ENCODE peak calls at places on chromosomes 3 and 15, in five cellular contexts. T is mesenchymal stem cell; P is activated T-cell treated with anti-CD3 and anti-CD28 coated beads for 1 hour; X is HFFc6; M is activated naive CD4-positive, alpha-beta T cell treated with anti-CD3 and anti-CD28 coated beads, Interleukin-2, amount 10 ng/mL, durations not matched to agents 7 days and 5 days. B is an unnamed sample.

GRCh38 chr3:108388136-108389132 is 92.1 kb downstream of the HHLA2 start:
- DNase-seq in T (no peak), M (no peak), X (no peak), P (no peak), B (no peak)

GRCh38 chr15:23857028-23857641 is 170.0 kb upstream of the NDN start:
- DNase-seq in P (no peak), X (no peak), T (peak; percentile 43), M (no peak), B (no peak)

GRCh38 chr15:47439870-47440155 is 277.5 kb upstream of the SEMA6D start:
- DNase-seq in T (no peak), M (no peak), P (no peak), X (no peak), B (no peak)

GRCh38 chr3:177370396-177370795 is 173.1 kb upstream of the TBL1XR1 start:
- DNase-seq in X (no peak), T (no peak), P (no peak), M (no peak), B (no peak)

GRCh38 chr15:52678468-52679231 is 538 bp downstream of the ATOSA start:
- DNase-seq in P (peak; percentile 49), M (peak; percentile 84), X (peak; percentile 60), T (peak; percentile 77), B (no peak)

GRCh38 chr3:79521221-79521848 is 246.5 kb downstream of the ROBO1 start:
- DNase-seq in T (peak; percentile 40), X (peak; percentile 20), P (no peak), M (no peak), B (no peak)

GRCh38 chr15:90871716-90872480 is 3.5 kb downstream of the FURIN start:
- DNase-seq in P (no peak), M (peak; percentile 50), T (peak; percentile 29), X (no peak), B (no peak)

GRCh38 chr15:27563765-27564164 is 535.4 kb downstream of the OCA2 start:
- DNase-seq in M (no peak), X (no peak), T (no peak), P (no peak), B (no peak)

GRCh38 chr3:33490641-33491241 is 50.5 kb upstream of the UBP1 start:
- DNase-seq in M (no peak), T (no peak), P (no peak), X (no peak), B (no peak)

GRCh38 chr3:59818033-59818936 is 768.5 kb upstream of the CFAP20DC start:
- DNase-seq in X (peak; percentile 94), P (no peak), T (peak; percentile 93), M (no peak), B (no peak)

GRCh38 chr3:173699353-173699752 is 301.8 kb downstream of the NLGN1 start:
- DNase-seq in P (no peak), X (no peak), M (no peak), T (no peak), B (no peak)

GRCh38 chr15:23506762-23507161 is 58.7 kb upstream of the MKRN3 start:
- DNase-seq in T (no peak), X (no peak), P (no peak), M (no peak), B (no peak)

GRCh38 chr15:80615783-80616391 is 79.2 kb upstream of the ABHD17C start:
- DNase-seq in P (no peak), M (no peak), T (peak; percentile 68), X (peak; percentile 57), B (no peak)

GRCh38 chr3:40290396-40290795 is 19.1 kb upstream of the EIF1B start:
- DNase-seq in X (no peak), M (no peak), P (no peak), T (no peak), B (no peak)

GRCh38 chr15:94230886-94231727 is at the start of gene MCTP2:
- DNase-seq in P (peak; percentile 69), X (peak; percentile 69), M (peak; percentile 89), T (peak; percentile 97), B (peak; percentile 21)

GRCh38 chr3:117603097-117603496 is 893.5 kb downstream of the TUSC7 start:
- DNase-seq in P (no peak), M (no peak), X (no peak), T (peak; percentile 24), B (no peak)

GRCh38 chr15:77702211-77702957 is 69.7 kb upstream of the LINGO1 start:
- DNase-seq in M (peak; percentile 49), P (no peak), X (peak; percentile 4), T (peak; percentile 28), B (peak; percentile 56)